ENCODE peak calls at places on chromosomes 5 and 9, in nine cellular contexts. M is GM23338, R is GM23248, H is MM.1S, P is PC-3, A is neural progenitor cell, G is HCT116, K is hepatocyte, D is SK-N-SH. Y is an unnamed sample. For H3K79me2, the result is how much of the 10 kb centered on the place peaks cover.

GRCh38 chr5:158013939-158014338 is 155.0 kb upstream of the CLINT1 start:
- DNase-seq in P (peak), A (peak), G (no peak), D (no peak), K (peak), H (peak), R (peak), M (peak), Y (peak)

GRCh38 chr5:157930710-157931109 is 71.8 kb upstream of the CLINT1 start:
- DNase-seq in A (no peak), R (no peak), K (no peak), M (no peak), G (no peak), D (no peak), H (no peak), P (no peak), Y (no peak)

GRCh38 chr9:14415947-14416346 is 102.0 kb upstream of the NFIB start:
- DNase-seq in P (peak), R (peak), A (no peak), H (no peak), M (no peak), K (no peak), D (no peak), G (no peak), Y (no peak)

GRCh38 chr9:92004045-92004392 is 54.0 kb upstream of the ROR2 start:
- DNase-seq in P (no peak), G (no peak), M (peak), D (no peak), H (no peak), R (no peak), A (no peak), K (no peak), Y (no peak)

GRCh38 chr9:120032639-120033038 is 547.3 kb downstream of the CDK5RAP2 start:
- DNase-seq in M (peak), H (no peak), P (no peak), G (no peak), D (peak), A (no peak), K (no peak), R (peak), Y (no peak)

GRCh38 chr9:15977438-15977837 is 424.6 kb downstream of the CCDC171 start:
- DNase-seq in G (no peak), K (no peak), P (peak), H (no peak), A (no peak), M (no peak), R (no peak), D (no peak), Y (no peak)

GRCh38 chr5:35160486-35161116 is 69.7 kb downstream of the PRLR start:
- DNase-seq in M (no peak), A (no peak), P (no peak), G (no peak), D (no peak), K (no peak), R (no peak), H (no peak), Y (no peak)

GRCh38 chr5:149061341-149061740 is 1.5 kb downstream of the SH3TC2 start:
- DNase-seq in A (no peak), P (no peak), R (no peak), H (no peak), D (no peak), M (no peak), K (no peak), G (no peak), Y (no peak)

GRCh38 chr5:64165500-64166200 is at the start of gene RNF180:
- DNase-seq in R (peak), D (peak), A (peak), M (peak), P (peak), K (peak), H (peak), G (no peak), Y (no peak)

GRCh38 chr5:137751869-137752491 is 2.2 kb downstream of the HNRNPA0 start:
- DNase-seq in D (peak), G (peak), R (peak), P (peak), M (peak), A (peak), K (peak), H (peak), Y (peak)

GRCh38 chr9:6305954-6306563 is 22.1 kb upstream of the TPD52L3 start:
- DNase-seq in K (peak), A (peak), M (peak), G (peak), H (peak), P (peak), D (peak), R (peak), Y (peak)

GRCh38 chr5:167816354-167816753 is 475.1 kb upstream of the WWC1 start:
- DNase-seq in M (no peak), R (peak), D (no peak), P (no peak), K (no peak), H (no peak), G (no peak), A (no peak), Y (no peak)

GRCh38 chr5:150804388-150804787 is 25.8 kb downstream of the SMIM3 start:
- DNase-seq in P (no peak), D (no peak), G (no peak), H (no peak), A (no peak), K (no peak), R (no peak), M (no peak), Y (no peak)

GRCh38 chr5:117394506-117395157 is 820.0 kb upstream of the SEMA6A start:
- DNase-seq in P (no peak), A (no peak), G (no peak), D (no peak), K (no peak), M (no peak), H (no peak), R (no peak), Y (no peak)

GRCh38 chr5:181173420-181174342 is 26.3 kb downstream of the OR2V2 start:
- DNase-seq in H (peak), G (peak), P (peak), M (peak), A (peak), K (peak), D (peak), R (peak), Y (peak)

GRCh38 chr9:116713266-116713665 is 26.2 kb downstream of the TRIM32 start:
- DNase-seq in R (no peak), H (no peak), K (no peak), P (no peak), D (no peak), G (no peak), A (no peak), M (no peak), Y (no peak)

GRCh38 chr9:78261403-78262001 is 25.6 kb downstream of the CEP78 start:
- DNase-seq in G (peak), R (peak), K (peak), H (peak), D (peak), P (peak), M (peak), A (no peak), Y (peak)

GRCh38 chr9:135408676-135409254 is 70.8 kb upstream of the PPP1R26 start:
- DNase-seq in R (no peak), P (no peak), A (no peak), G (no peak), M (no peak), D (no peak), K (no peak), H (no peak), Y (no peak)

GRCh38 chr9:104028827-104029226 is 65.3 kb upstream of the SMC2 start:
- DNase-seq in G (no peak), A (no peak), K (no peak), P (no peak), R (no peak), H (no peak), M (no peak), D (no peak), Y (no peak)

GRCh38 chr5:90055831-90056328 is 353.7 kb downstream of the CETN3 start:
- DNase-seq in R (peak), P (peak), G (no peak), H (no peak), D (no peak), M (peak), A (peak), K (peak), Y (no peak)

GRCh38 chr5:96481396-96481795 is 48.3 kb upstream of the PCSK1 start:
- DNase-seq in G (no peak), A (no peak), P (no peak), H (no peak), M (no peak), D (no peak), K (no peak), R (peak), Y (no peak)

GRCh38 chr5:103847060-103847459 is 284.5 kb upstream of the NUDT12 start:
- DNase-seq in P (peak), H (no peak), K (no peak), G (no peak), R (no peak), M (no peak), A (no peak), D (no peak), Y (no peak)

GRCh38 chr9:133589454-133590227 is 19.5 kb downstream of the FAM163B start:
- DNase-seq in M (peak), G (peak), R (no peak), D (no peak), A (peak), K (no peak), P (no peak), H (no peak), Y (peak)

GRCh38 chr9:79757906-79758669 is 186.3 kb downstream of the TLE4 start:
- DNase-seq in H (no peak), D (no peak), P (peak), M (peak), G (no peak), A (no peak), R (peak), K (no peak), Y (peak)

GRCh38 chr5:539469-540214 is 15.4 kb upstream of the SLC9A3 start:
- DNase-seq in P (no peak), R (no peak), A (no peak), M (no peak), D (no peak), G (no peak), H (no peak), K (no peak), Y (no peak)

GRCh38 chr5:158910782-158911692 is 188.7 kb downstream of the EBF1 start:
- DNase-seq in K (no peak), H (no peak), A (no peak), R (peak), G (no peak), D (no peak), P (peak), M (no peak), Y (no peak)

GRCh38 chr9:76764138-76764537 is at the start of gene PCA3:
- DNase-seq in G (no peak), P (no peak), A (no peak), M (no peak), D (no peak), K (no peak), H (no peak), R (no peak), Y (no peak)

GRCh38 chr5:13567819-13568218 is 376.7 kb downstream of the DNAH5 start:
- DNase-seq in D (no peak), K (no peak), M (no peak), R (peak), A (no peak), G (no peak), H (no peak), P (peak), Y (no peak)

GRCh38 chr5:42423285-42424152 is at the start of gene GHR:
- DNase-seq in G (peak), R (peak), M (peak), H (peak), D (peak), A (peak), P (peak), K (peak), Y (no peak)

GRCh38 chr9:20945856-20946255 is 85.6 kb downstream of the HACD4 start:
- DNase-seq in M (no peak), A (no peak), D (no peak), H (no peak), K (no peak), R (no peak), G (no peak), P (no peak), Y (no peak)

GRCh38 chr9:136965771-136966484 is 11.4 kb upstream of the PTGDS start:
- DNase-seq in H (peak), P (no peak), G (no peak), D (no peak), A (peak), M (peak), R (peak), K (no peak), Y (peak)

GRCh38 chr5:5320062-5320805 is 102.2 kb upstream of the ICE1 start:
- DNase-seq in M (no peak), G (no peak), K (no peak), D (no peak), P (no peak), A (no peak), R (no peak), H (no peak), Y (no peak)

GRCh38 chr5:132363431-132364112 is 5.9 kb upstream of the SLC22A5 start:
- DNase-seq in K (peak), M (no peak), P (peak), A (no peak), D (no peak), H (no peak), G (peak), R (peak), Y (no peak)

GRCh38 chr9:109766351-109766750 is 13.6 kb upstream of the PALM2AKAP2 start:
- DNase-seq in P (peak), H (no peak), R (peak), M (no peak), G (no peak), D (no peak), K (peak), A (no peak), Y (no peak)

DNA sequence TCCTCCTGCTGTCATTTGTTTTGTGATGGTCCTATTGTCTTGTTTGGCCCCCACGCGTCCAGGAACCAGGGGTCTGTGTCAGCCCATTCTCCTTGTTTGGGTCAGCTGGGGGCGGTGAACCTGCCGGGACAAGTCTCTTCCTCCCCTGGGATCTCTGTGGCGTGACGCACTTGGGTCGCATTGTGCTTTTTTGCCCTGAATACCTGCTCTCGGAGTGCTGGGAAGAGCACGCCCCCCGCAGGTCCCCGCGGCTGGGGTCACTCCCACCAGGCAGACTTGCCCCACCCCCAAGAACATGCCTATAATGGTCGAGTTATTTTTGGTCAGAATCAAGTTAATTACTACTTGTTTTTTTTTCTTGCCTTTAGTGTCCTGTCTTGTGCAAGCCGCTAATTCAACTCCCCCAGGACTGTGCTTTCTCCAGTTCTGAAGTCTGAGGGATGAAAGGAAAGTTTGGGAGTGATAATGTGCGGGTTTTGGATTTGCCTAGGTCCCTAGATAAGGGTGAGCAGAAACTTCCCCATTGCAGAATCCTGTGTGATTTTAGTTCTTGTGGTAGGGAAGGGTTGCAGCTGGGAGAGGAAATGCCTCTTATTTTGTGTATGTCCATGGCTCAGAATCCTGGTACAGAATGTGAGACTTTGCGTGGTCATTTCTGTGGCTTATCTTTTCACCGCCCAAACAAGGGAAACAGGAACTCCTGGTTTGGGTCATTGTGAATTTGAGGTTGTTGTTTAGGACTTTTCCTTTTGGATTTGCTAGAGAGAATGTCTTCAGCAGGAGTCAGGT is 791 bp downstream of the ACER2 start:
- DNase-seq in G (peak), M (peak), D (peak), A (peak), P (peak), H (no peak), K (peak), R (peak), Y (peak)
- TF ChIP-seq EZH2phosphoT487 in G (no peak), M (no peak), D (no peak), A (no peak), P (no peak), H (no peak), K (no peak), R (no peak), Y (no peak)

GRCh38 chr5:179699640-179700298 is 1.0 kb downstream of the CANX start:
- DNase-seq in R (peak), H (peak), G (no peak), D (peak), P (peak), M (peak), A (peak), K (peak), Y (peak)
- H3K79me2 ChIP-seq in R (half or more), H (half or more), G (half or more), D (half or more), P (half or more), M (half or more), A (half or more), K (half or more), Y (half or more)

GRCh38 chr5:125023673-125024072 is 277.2 kb upstream of the ZNF608 start:
- DNase-seq in A (no peak), D (no peak), K (no peak), M (no peak), H (no peak), R (peak), P (peak), G (no peak), Y (no peak)

GRCh38 chr5:125032286-125032685 is 285.8 kb upstream of the ZNF608 start:
- DNase-seq in G (no peak), M (no peak), D (no peak), R (peak), K (peak), P (peak), H (no peak), A (no peak), Y (no peak)

GRCh38 chr5:125026900-125027731 is 280.7 kb upstream of the ZNF608 start:
- DNase-seq in P (peak), G (no peak), M (no peak), H (no peak), A (no peak), R (no peak), K (peak), D (no peak), Y (no peak)
- H3K4me3 ChIP-seq in P (no peak), G (no peak), M (no peak), H (no peak), A (no peak), R (no peak), K (no peak), D (no peak), Y (no peak)

GRCh38 chr9:37902804-37903580 is 935 bp downstream of the SLC25A51 start:
- DNase-seq in P (peak), A (no peak), G (no peak), K (peak), M (no peak), H (peak), D (no peak), R (peak), Y (peak)
- TF ChIP-seq EZH2phosphoT487 in P (no peak), A (no peak), G (no peak), K (no peak), M (no peak), H (no peak), D (no peak), R (no peak), Y (no peak)

DNA sequence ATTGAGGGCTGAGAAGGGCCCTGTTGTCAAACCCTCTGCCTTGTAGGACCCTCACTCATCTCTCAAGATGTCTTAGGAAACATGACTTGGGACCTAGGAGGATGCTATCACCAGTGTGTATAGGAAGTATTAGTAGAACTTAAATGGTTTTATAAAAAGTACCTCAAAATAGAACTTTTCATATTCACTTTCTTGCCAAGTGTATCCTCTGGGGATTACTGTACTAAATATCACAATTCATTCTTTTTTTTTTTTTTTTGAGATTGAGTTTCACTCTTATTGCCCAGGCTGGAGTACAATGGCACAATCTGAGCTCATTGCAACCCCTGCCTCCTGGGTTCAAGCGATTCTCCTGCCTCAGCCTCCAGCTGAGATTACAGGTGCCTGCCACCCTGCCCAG is 56.2 kb downstream of the ARHGEF28 start:
- DNase-seq in D (no peak), G (no peak), K (no peak), M (no peak), A (no peak), H (no peak), R (no peak), P (no peak), Y (no peak)
- H3K79me2 ChIP-seq in D (under half), G (under half), K (under half), M (under half), A (under half), H (under half), R (under half), P (under half), Y (under half)

DNA sequence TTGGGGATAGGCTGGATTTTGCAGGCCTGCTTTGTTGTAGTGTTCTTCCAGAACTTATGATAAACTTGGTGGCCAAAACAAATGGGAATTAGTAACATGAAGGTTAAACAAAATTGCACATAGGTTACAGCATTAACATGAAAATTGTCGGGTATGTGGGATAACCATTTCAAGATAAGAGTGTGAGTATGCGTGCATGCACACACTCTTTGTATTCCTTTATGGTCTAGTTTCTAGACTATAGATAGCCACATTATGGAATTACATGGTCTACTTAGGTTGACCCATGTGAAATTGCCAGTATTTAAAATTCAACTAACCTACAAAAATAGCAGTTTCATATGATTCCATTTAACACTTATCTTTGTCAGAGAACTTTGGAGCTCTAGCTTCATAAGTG is 1.4 kb downstream of the HMGCR start:
- DNase-seq in P (no peak), M (no peak), G (no peak), R (no peak), H (no peak), K (no peak), A (no peak), D (no peak), Y (no peak)
- H3K4me3 ChIP-seq in P (peak), M (peak), G (peak), R (peak), H (peak), K (peak), A (peak), D (peak), Y (peak)

Y was measured in OCI-LY7.